ENCODE peak calls at places on chromosomes 4 and X, in seven cellular contexts. Y, C, N, D, J, G and A are unnamed samples.
A peak's percentile ranks its signal among the peaks of the same experiment; 100 is the strongest.

GRCh38 chr4:71616168-71616811 is 167.6 kb downstream of the GC start:
- DNase-seq in D (no peak), Y (no peak), J (no peak), C (no peak), G (no peak), N (no peak), A (no peak)

GRCh38 chrX:133685806-133686205 is 270.5 kb upstream of the GPC4 start:
- DNase-seq in Y (no peak), G (no peak), J (no peak), C (no peak), D (no peak), N (no peak), A (no peak)

GRCh38 chr4:74023709-74024108 is 14.8 kb downstream of the CXCL3 start:
- DNase-seq in D (no peak), J (no peak), C (no peak), Y (no peak), N (no peak), G (no peak), A (no peak)

GRCh38 chr4:67558493-67558892 is at the start of gene STAP1:
- DNase-seq in D (no peak), N (no peak), Y (no peak), C (no peak), J (no peak), G (no peak), A (peak; percentile 29)

GRCh38 chr4:86160423-86160822 is 199.4 kb downstream of the MAPK10 start:
- DNase-seq in N (no peak), J (peak; percentile 3), G (no peak), Y (no peak), D (no peak), C (no peak), A (no peak)

GRCh38 chr4:2304321-2304876 is 42.5 kb upstream of the MXD4 start:
- DNase-seq in C (no peak), D (peak; percentile 65), G (no peak), J (no peak), Y (peak; percentile 20), N (no peak), A (no peak)

GRCh38 chr4:26406346-26406975 is 83.8 kb downstream of the CCKAR start:
- DNase-seq in C (peak; percentile 36), Y (no peak), G (no peak), N (no peak), J (no peak), D (no peak), A (no peak)

GRCh38 chr4:41632481-41633073 is 94.6 kb downstream of the LIMCH1 start:
- DNase-seq in C (no peak), J (no peak), D (no peak), Y (no peak), N (no peak), G (no peak), A (peak; percentile 38)

GRCh38 chrX:45807572-45808425 is 607.1 kb upstream of the DIPK2B start:
- DNase-seq in C (peak; percentile 70), N (no peak), G (no peak), J (peak; percentile 66), Y (no peak), D (no peak), A (no peak)

GRCh38 chr4:40419231-40419912 is 84.2 kb downstream of the CHRNA9 start:
- DNase-seq in D (no peak), J (no peak), Y (no peak), N (no peak), G (no peak), C (no peak), A (no peak)

GRCh38 chr4:40423735-40424134 is 88.6 kb downstream of the CHRNA9 start:
- DNase-seq in N (no peak), C (peak; percentile 58), J (peak; percentile 69), Y (no peak), D (no peak), G (no peak), A (no peak)

GRCh38 chr4:40421839-40422238 is 86.7 kb downstream of the CHRNA9 start:
- DNase-seq in Y (no peak), D (no peak), G (no peak), N (no peak), C (no peak), J (no peak), A (no peak)

GRCh38 chr4:40425799-40426574 is 90.9 kb downstream of the CHRNA9 start:
- DNase-seq in J (no peak), C (no peak), N (no peak), D (no peak), G (no peak), Y (no peak), A (no peak)

DNA sequence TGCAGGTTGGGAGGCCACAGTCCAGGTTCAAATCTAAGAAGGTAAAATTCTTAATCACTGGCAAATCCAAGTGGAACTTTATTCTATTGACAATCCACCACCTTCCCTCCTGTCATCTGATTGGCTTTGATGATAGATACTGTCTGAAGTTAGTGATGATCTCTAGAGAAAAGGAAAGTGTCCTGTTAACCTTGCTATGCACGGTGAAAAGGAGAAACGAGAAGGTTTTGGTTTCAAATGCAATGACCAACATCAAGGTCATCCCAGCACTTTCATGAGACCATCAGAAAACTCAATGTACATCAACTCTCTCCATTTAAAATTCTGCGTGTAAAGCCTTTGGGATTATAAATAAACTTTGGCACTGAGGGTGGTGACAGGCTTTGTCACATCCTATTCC is 87.2 kb downstream of the CHRNA9 start:
- DNase-seq in C (no peak), J (no peak), D (no peak), N (no peak), G (no peak), Y (no peak), A (no peak)
- H3K27me3 ChIP-seq in C (no peaks in the 10 kb centered on the region), J (no peaks in the 10 kb centered on the region), D (no peaks in the 10 kb centered on the region), N (no peaks in the 10 kb centered on the region), G (no peaks in the 10 kb centered on the region), Y (no peaks in the 10 kb centered on the region), A (no peaks in the 10 kb centered on the region)

DNA sequence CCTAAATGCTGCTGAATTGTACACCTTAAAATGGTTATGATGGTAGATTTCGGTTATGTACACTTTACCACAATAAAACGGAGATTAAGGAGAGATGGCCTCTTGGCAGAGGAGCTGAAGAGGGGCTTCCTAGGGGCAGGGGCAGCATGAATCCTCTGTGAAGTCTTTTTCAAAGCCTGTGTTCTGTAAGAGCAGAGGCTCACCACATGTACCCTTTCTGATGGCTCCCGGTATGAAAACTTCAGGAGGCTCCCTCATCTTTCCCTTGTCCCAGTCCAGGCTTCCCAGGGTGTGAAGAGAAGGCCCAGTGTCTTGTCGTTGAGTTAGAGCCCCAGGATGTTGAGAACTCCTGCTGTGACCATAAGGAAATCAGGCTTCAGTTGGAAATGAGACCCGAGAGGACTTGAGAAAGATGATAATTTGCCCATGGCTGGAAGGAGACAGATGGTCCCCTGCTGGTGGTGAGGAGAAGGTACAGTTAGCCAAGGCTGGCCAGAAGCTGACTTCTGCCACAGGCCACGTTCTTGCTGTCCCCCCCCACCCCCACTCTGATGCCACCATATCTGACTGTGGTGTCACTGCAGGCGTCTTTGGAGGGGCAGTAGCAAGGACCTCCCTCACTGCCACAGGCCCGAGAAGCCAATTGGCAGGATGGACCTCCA is 31.8 kb upstream of the MTM1 start:
- DNase-seq in D (no peak), Y (no peak), J (no peak), C (no peak), G (no peak), N (no peak), A (no peak)
- H3K27me3 ChIP-seq in D (no peaks in the 10 kb centered on the region), Y (no peaks in the 10 kb centered on the region), J (peaks cover 12% of the 10 kb centered on the region), C (no peaks in the 10 kb centered on the region), G (no peaks in the 10 kb centered on the region), N (no peaks in the 10 kb centered on the region), A (no peaks in the 10 kb centered on the region)

GRCh38 chr4:187224560-187224959 is 500.9 kb upstream of the FAT1 start:
- DNase-seq in N (no peak), G (no peak), C (no peak), Y (no peak), J (no peak), D (no peak), A (no peak)
- H3K27me3 ChIP-seq in N (no peaks in the 10 kb centered on the region), G (no peaks in the 10 kb centered on the region), C (no peaks in the 10 kb centered on the region), Y (no peaks in the 10 kb centered on the region), J (no peaks in the 10 kb centered on the region), D (no peaks in the 10 kb centered on the region), A (no peaks in the 10 kb centered on the region)

GRCh38 chr4:8586246-8586645 is 6.1 kb downstream of the GPR78 start:
- DNase-seq in N (no peak), Y (no peak), D (peak; percentile 44), J (no peak), C (no peak), G (no peak), A (no peak)
- H3K27me3 ChIP-seq in N (no peaks in the 10 kb centered on the region), Y (peaks cover 35% of the 10 kb centered on the region), D (no peaks in the 10 kb centered on the region), J (peaks cover 72% of the 10 kb centered on the region), C (peaks cover 68% of the 10 kb centered on the region), G (peaks cover 100% of the 10 kb centered on the region), A (no peaks in the 10 kb centered on the region)

GRCh38 chr4:37816006-37816405 is 10.5 kb upstream of the PGM2 start:
- DNase-seq in G (no peak), J (no peak), Y (no peak), N (no peak), C (no peak), D (no peak), A (no peak)

GRCh38 chr4:37822220-37822619 is 4.3 kb upstream of the PGM2 start:
- DNase-seq in N (no peak), Y (no peak), G (no peak), J (no peak), C (no peak), D (no peak), A (no peak)

GRCh38 chr4:37812713-37813112 is 13.8 kb upstream of the PGM2 start:
- DNase-seq in G (no peak), Y (no peak), D (no peak), N (no peak), J (peak; percentile 19), C (peak; percentile 62), A (peak; percentile 38)

GRCh38 chr4:37815591-37815990 is 10.9 kb upstream of the PGM2 start:
- DNase-seq in J (no peak), G (no peak), C (no peak), N (no peak), Y (no peak), D (no peak), A (no peak)

GRCh38 chr4:37816719-37817118 is 9.8 kb upstream of the PGM2 start:
- DNase-seq in G (no peak), Y (no peak), J (no peak), N (no peak), D (no peak), C (no peak), A (no peak)
- H3K27me3 ChIP-seq in G (no peaks in the 10 kb centered on the region), Y (no peaks in the 10 kb centered on the region), J (no peaks in the 10 kb centered on the region), N (no peaks in the 10 kb centered on the region), D (no peaks in the 10 kb centered on the region), C (peaks cover 2% of the 10 kb centered on the region), A (no peaks in the 10 kb centered on the region)

DNA sequence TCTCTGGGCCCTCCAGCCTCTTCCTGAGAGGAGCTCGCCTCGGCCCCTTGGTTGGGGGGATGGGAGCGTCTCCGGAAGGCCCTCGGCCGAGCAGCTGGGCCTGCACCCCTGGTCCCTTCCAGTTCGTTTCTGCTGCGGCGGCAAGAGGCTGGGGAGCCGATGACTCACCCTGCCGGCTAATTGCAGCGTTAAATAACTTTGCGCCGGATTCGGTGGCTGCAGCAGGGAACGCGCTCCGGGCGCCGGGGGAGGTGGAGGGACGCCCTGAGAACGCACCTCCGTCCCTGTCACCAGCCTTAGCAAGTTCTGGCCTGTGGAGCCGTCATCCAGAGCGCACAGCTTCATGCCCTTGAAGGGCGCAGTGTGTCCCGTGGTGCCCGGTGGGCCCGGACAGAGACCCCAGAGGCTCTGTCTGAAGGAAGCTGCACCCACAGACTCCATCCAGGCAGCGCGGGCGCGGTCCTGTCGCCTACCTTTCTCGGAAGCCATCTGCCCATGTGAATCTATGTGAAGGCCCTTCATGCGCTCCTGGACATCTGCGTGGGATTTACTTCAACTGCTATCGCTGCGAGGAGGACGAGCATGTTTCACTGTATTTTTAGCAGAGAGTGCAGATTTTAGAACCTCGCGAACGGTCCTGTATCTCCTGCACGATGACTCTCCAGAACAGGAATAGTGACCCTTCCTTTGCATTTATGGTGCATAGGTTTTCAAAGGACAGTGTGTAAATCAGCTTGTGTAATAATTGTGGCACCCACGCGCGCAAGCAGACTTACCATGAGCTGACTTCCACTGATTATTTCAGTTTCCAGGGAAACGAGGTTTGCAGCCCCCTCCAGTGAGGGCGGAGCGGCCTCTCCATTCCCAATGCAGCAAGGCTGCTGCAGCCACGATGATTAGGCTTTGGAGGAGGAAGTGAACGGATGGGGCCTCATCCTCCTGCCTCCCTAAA is 1.7 kb upstream of the TMEM271 start:
- DNase-seq in C (no peak), Y (no peak), D (peak; percentile 72), N (no peak), J (peak; percentile 55), G (no peak), A (peak; percentile 14)
- H3K27me3 ChIP-seq in C (peaks cover 53% of the 10 kb centered on the region), Y (peaks cover 67% of the 10 kb centered on the region), D (no peaks in the 10 kb centered on the region), N (peaks cover 4% of the 10 kb centered on the region), J (peaks cover 61% of the 10 kb centered on the region), G (peaks cover 92% of the 10 kb centered on the region), A (no peaks in the 10 kb centered on the region)